ENCODE peak calls at places on chromosomes 1 and 21, in ten cellular contexts. B is GM23248; A is colonic mucosa; O is CD4-positive, CD25-positive, alpha-beta regulatory T cell; M is body of pancreas; C is CD8-positive, alpha-beta T cell; P is neural progenitor cell; V is mesendoderm; H is naive thymus-derived CD4-positive, alpha-beta T cell; Y is IMR-90. F is an unnamed sample. For H3K36me3, the result is how much of the 10 kb centered on the place peaks cover.

GRCh38 chr21:46120301-46121285 is 22.7 kb downstream of the COL6A2 start:
- DNase-seq in V (no peak), C (no peak), M (peak), O (no peak), H (no peak), A (no peak), B (no peak), Y (no peak), P (no peak), F (no peak)

GRCh38 chr1:37047487-37047886 is 13.2 kb upstream of the GRIK3 start:
- DNase-seq in O (no peak), P (no peak), B (no peak), A (no peak), V (no peak), H (no peak), Y (no peak), C (no peak), M (no peak), F (no peak)

GRCh38 chr1:61313906-61314422 is 231.6 kb downstream of the NFIA start:
- DNase-seq in P (peak), C (no peak), M (no peak), A (no peak), V (peak), O (no peak), B (no peak), H (no peak), Y (no peak), F (no peak)

GRCh38 chr1:114002492-114003290 is 23.4 kb downstream of the OLFML3 start:
- DNase-seq in A (no peak), P (peak), Y (no peak), M (no peak), B (peak), O (no peak), C (no peak), V (peak), H (no peak), F (no peak)

GRCh38 chr1:211133393-211133840 is 531 bp downstream of the KCNH1 start:
- DNase-seq in H (no peak), O (no peak), A (no peak), P (peak), V (peak), M (peak), B (peak), Y (no peak), C (peak), F (no peak)

GRCh38 chr1:171472183-171472647 is 13.1 kb upstream of the PRRC2C start:
- DNase-seq in Y (no peak), B (no peak), O (no peak), A (no peak), C (no peak), H (no peak), V (no peak), M (no peak), P (no peak), F (no peak)

GRCh38 chr1:215007880-215008279 is 74.7 kb upstream of the KCNK2 start:
- DNase-seq in C (no peak), Y (peak), M (no peak), P (no peak), H (no peak), V (no peak), B (peak), A (no peak), O (no peak), F (no peak)

GRCh38 chr1:199226163-199226562 is 587.3 kb downstream of the PTPRC start:
- DNase-seq in H (peak), Y (peak), O (peak), M (no peak), A (no peak), V (no peak), C (no peak), B (peak), P (no peak), F (no peak)

GRCh38 chr1:45356186-45356585 is 15.9 kb upstream of the MUTYH start:
- DNase-seq in A (no peak), C (no peak), M (no peak), H (no peak), V (peak), P (no peak), Y (peak), B (no peak), O (no peak), F (no peak)

GRCh38 chr1:174872615-174873058 is 127.1 kb upstream of the CACYBP start:
- DNase-seq in H (no peak), M (no peak), C (no peak), B (peak), P (no peak), Y (peak), V (peak), O (no peak), A (no peak), F (no peak)

GRCh38 chr1:43044572-43045361 is 86.1 kb upstream of the SLC2A1 start:
- DNase-seq in O (no peak), V (no peak), P (no peak), A (no peak), C (no peak), M (no peak), Y (no peak), B (no peak), H (no peak), F (no peak)

GRCh38 chr1:59116920-59117542 is 179.9 kb upstream of the FGGY start:
- DNase-seq in Y (peak), O (no peak), C (no peak), V (peak), P (peak), M (no peak), A (no peak), B (peak), H (no peak), F (no peak)

GRCh38 chr1:244969355-244970235 is 105.3 kb upstream of the HNRNPU start:
- DNase-seq in M (peak), O (peak), C (peak), Y (peak), P (peak), B (peak), H (peak), V (peak), A (peak), F (peak)

GRCh38 chr1:47334765-47335435 is 1.3 kb downstream of the CMPK1 start:
- DNase-seq in H (no peak), B (peak), C (no peak), O (no peak), Y (peak), P (no peak), A (no peak), V (no peak), M (no peak), F (no peak)

GRCh38 chr1:14136881-14137280 is 436.9 kb downstream of the PRDM2 start:
- DNase-seq in V (no peak), Y (no peak), A (no peak), P (no peak), B (no peak), O (no peak), C (no peak), H (no peak), M (no peak), F (no peak)
- H3K4me3 ChIP-seq in V (no peak), Y (no peak), A (no peak), P (no peak), B (no peak), O (no peak), C (no peak), H (no peak), M (no peak), F (no peak)

GRCh38 chr1:167650266-167651160 is 20.5 kb downstream of the RCSD1 start:
- DNase-seq in A (no peak), O (peak), Y (no peak), M (no peak), H (no peak), P (no peak), V (no peak), B (no peak), C (no peak), F (no peak)
- H3K36me3 ChIP-seq in A (under half), O (half or more), Y (under half), M (under half), H (under half), P (under half), V (under half), B (under half), C (under half), F (under half)

GRCh38 chr1:34792868-34793727 is at the start of gene GJA4:
- DNase-seq in O (no peak), H (no peak), P (peak), V (no peak), M (no peak), A (no peak), Y (no peak), C (no peak), B (no peak), F (no peak)

GRCh38 chr1:34794001-34794789 is 1.4 kb downstream of the GJA4 start:
- DNase-seq in A (no peak), Y (no peak), V (no peak), M (no peak), O (no peak), H (no peak), C (no peak), P (no peak), B (no peak), F (no peak)

GRCh38 chr1:34790985-34791384 is 1.8 kb upstream of the GJA4 start:
- DNase-seq in V (no peak), H (no peak), B (no peak), A (no peak), M (no peak), Y (no peak), O (no peak), C (no peak), P (no peak), F (no peak)

GRCh38 chr1:34794790-34795180 is 2.0 kb downstream of the GJA4 start:
- DNase-seq in A (no peak), C (no peak), O (no peak), P (no peak), M (no peak), H (no peak), Y (no peak), V (no peak), B (no peak), F (no peak)

DNA sequence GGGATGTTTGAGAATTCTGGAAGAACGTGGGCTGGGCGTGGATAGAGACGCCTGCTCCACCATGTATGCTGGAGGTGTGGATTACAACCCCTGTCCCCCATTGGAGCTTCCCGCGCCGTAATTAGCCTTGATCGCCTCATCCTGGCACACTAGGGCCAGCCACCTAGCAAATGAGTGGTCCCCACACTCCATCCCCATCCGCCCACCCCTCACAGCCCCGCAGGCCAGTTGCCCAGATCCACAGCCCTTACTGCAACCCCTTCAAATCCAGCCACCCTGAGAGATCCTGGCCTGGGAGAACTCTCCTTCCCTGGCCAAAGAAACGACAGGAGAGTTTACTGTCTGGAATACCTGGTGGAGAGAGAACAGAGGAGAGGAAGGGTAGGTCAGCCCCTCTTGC is 375 bp upstream of the GJA4 start:
- DNase-seq in H (no peak), A (no peak), C (no peak), Y (no peak), M (no peak), O (no peak), V (no peak), B (no peak), P (no peak), F (no peak)
- H3K4me3 ChIP-seq in H (no peak), A (no peak), C (no peak), Y (no peak), M (no peak), O (no peak), V (no peak), B (no peak), P (peak), F (no peak)

GRCh38 chr1:32374193-32374592 is 11.9 kb downstream of the TSSK3 start:
- DNase-seq in V (no peak), C (no peak), H (no peak), P (no peak), O (no peak), A (no peak), B (no peak), Y (no peak), M (no peak), F (no peak)
- H3K36me3 ChIP-seq in V (under half), C (under half), H (under half), P (under half), O (half or more), A (under half), B (under half), Y (half or more), M (under half), F (half or more)

DNA sequence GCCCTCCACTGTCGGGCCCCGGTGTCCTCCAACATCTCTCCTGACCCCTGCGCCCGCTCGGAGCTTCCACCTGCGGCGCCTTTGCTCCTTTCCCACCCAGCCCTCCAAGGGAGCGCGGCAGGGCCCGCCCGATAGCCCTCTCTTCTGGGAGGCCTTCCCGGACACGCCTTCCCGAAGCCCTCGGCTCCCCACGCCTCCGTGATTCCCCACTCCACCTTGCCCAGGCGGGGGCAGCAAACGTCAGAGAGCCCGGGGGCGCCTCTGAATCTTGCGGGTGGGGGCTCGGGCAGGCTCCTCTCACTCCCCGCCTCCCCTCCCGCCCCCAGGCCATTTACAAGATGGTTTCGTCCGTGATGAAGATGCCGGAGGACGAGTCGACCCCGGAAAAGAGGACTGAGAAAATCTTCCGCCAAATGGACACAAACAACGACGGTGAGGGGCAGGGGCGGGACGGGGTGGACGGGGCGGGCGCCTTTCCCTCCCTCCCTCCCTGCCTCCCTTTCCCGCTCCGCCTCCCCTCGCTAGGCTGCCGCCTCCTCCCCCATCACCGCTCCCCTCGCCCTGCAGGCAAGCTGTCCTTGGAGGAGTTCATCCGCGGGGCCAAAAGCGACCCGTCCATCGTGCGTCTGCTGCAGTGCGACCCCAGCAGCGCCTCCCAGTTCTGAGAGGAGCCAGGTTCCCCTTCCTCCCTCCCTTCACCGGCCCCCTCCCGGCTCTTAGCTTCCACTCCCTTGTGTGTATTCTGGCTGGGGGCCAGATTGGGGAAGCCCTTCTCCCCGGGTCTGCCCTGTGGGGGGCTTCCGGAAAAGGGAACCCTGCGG is 7.1 kb downstream of the HPCA start:
- DNase-seq in M (peak), C (no peak), H (no peak), B (peak), Y (peak), A (peak), O (no peak), P (peak), V (peak), F (peak)
- H3K4me3 ChIP-seq in M (no peak), C (peak), H (no peak), B (peak), Y (peak), A (peak), O (no peak), P (peak), V (peak), F (peak)

GRCh38 chr1:183918589-183918988 is 113.7 kb downstream of the RGL1 start:
- DNase-seq in H (no peak), Y (no peak), V (peak), O (no peak), C (no peak), M (no peak), A (no peak), B (no peak), P (no peak), F (no peak)

GRCh38 chr1:183922197-183922596 is 115.3 kb downstream of the COLGALT2 start:
- DNase-seq in H (no peak), O (no peak), V (no peak), A (no peak), P (no peak), B (peak), M (no peak), Y (no peak), C (no peak), F (no peak)

GRCh38 chr1:183915634-183916510 is 111.0 kb downstream of the RGL1 start:
- DNase-seq in C (peak), A (peak), Y (peak), B (peak), O (peak), H (peak), P (peak), M (peak), V (peak), F (peak)

GRCh38 chr1:183925947-183926346 is 111.6 kb downstream of the COLGALT2 start:
- DNase-seq in H (no peak), Y (no peak), V (no peak), P (no peak), A (no peak), C (no peak), M (no peak), O (no peak), B (no peak), F (no peak)

DNA sequence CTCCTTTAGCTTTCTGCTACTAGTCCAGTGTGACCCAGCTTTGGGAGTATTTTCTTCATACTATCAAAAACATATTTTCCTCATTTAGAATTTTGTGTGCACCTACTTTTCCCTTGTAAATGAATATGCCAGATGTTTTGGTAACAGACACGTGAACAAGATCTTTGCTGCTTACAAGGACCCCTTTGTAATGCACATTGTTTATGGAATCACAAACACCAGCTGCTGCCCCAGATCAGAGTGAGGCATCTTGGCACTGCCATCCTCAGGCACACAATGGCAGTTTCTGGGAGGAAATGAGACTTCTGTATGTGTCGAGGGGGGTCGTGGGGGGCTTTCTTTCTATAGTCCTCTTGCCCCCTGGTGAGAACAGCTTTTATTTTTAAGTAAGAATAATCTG is 115.7 kb downstream of the RGL1 start:
- DNase-seq in C (no peak), B (no peak), A (no peak), V (no peak), P (no peak), H (no peak), O (no peak), M (no peak), Y (no peak), F (no peak)
- H3K36me3 ChIP-seq in C (under half), B (under half), A (under half), V (under half), P (under half), H (under half), O (under half), M (under half), Y (under half), F (under half)

DNA sequence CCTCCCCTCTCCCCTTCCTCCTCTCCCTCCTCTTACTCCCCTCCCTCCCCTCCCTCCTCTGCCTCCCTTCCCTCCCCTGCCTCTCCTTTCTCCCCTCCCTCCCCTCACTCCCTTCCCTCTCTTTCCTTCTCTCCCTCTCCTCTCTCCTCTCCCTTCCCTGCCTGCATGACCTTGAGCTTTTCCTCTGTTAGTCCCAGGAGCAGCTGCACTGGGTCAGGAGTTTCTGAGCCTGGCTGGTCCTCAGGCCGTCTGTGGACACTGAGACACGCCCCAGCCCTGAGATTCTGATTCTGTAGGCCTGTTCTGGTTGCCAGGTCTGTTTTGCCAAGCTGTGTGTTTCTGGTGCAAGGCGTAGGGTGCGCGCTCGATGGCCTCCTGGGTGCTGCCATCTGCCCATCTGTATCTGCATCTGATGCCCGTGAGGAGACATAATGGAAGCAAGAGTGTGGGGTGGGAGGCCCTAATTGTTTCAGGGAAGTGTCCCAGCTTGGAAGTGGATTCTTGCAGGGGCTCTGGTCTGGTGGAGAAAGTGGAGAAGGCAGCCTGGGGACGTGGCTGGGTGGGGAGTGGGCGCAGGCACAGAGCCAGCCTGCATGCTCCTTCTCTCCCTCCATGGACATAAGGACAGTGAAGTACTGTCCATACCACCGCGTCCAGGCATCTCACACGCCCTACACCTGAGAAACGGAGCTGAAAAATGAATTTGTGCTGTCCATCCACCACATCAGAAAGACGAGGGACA is 97.2 kb downstream of the WDR4 start:
- DNase-seq in H (no peak), C (no peak), O (no peak), A (no peak), P (no peak), Y (no peak), V (no peak), B (no peak), M (no peak), F (no peak)
- H3K4me3 ChIP-seq in H (no peak), C (no peak), O (no peak), A (no peak), P (no peak), Y (no peak), V (no peak), B (no peak), M (no peak), F (no peak)

GRCh38 chr1:178267646-178268094 is 173.8 kb downstream of the RASAL2 start:
- DNase-seq in A (no peak), M (no peak), C (no peak), Y (peak), V (peak), H (no peak), B (peak), O (no peak), P (no peak), F (no peak)
- H3K36me3 ChIP-seq in A (under half), M (under half), C (under half), Y (under half), V (under half), H (under half), B (under half), O (under half), P (under half), F (under half)

F was measured in transverse colon.